ENCODE peak calls at places on chromosomes 16 and 17, in four cellular contexts. B is GM12878, W is HepG2, U is H1. A is an unnamed sample.

GRCh38 chr16:22291860-22292692 is 5.1 kb upstream of the POLR3E start:
- DNase-seq in B (no peak), W (no peak), U (no peak), A (no peak)

GRCh38 chr17:8611135-8611534 is 19.4 kb downstream of the MYH10 start:
- DNase-seq in B (no peak), W (no peak), U (no peak), A (no peak)

GRCh38 chr17:45950888-45951287 is 48.2 kb upstream of the STH start:
- DNase-seq in B (no peak), W (no peak), U (no peak), A (no peak)

GRCh38 chr17:14919580-14920160 is 345.5 kb downstream of the PMP22 start:
- DNase-seq in B (no peak), W (no peak), U (no peak), A (no peak)

GRCh38 chr16:89574681-89575246 is 794 bp upstream of the CPNE7 start:
- DNase-seq in B (no peak), W (no peak), U (no peak), A (peak)

GRCh38 chr17:70767102-70767701 is 597.9 kb downstream of the KCNJ2 start:
- DNase-seq in B (no peak), W (peak), U (no peak), A (no peak)

GRCh38 chr17:65707780-65708179 is 146.3 kb upstream of the AXIN2 start:
- DNase-seq in B (no peak), W (no peak), U (no peak), A (no peak)

GRCh38 chr17:41836550-41837196 is 641 bp upstream of the NT5C3B start:
- DNase-seq in B (no peak), W (no peak), U (no peak), A (no peak)

GRCh38 chr17:49249292-49249794 is 18.8 kb upstream of the PHOSPHO1 start:
- DNase-seq in B (no peak), W (no peak), U (no peak), A (no peak)

GRCh38 chr16:48246066-48246465 is 1.3 kb downstream of the ABCC11 start:
- DNase-seq in B (no peak), W (no peak), U (no peak), A (no peak)

GRCh38 chr17:64243340-64243739 is 19.7 kb downstream of the TEX2 start:
- DNase-seq in B (no peak), W (no peak), U (no peak), A (no peak)

GRCh38 chr16:4461250-4462085 is 13.0 kb downstream of the NMRAL1 start:
- DNase-seq in B (no peak), W (peak), U (no peak), A (no peak)
- TF ChIP-seq SUZ12 in B (no peak), W (no peak), U (no peak), A (no peak)

DNA sequence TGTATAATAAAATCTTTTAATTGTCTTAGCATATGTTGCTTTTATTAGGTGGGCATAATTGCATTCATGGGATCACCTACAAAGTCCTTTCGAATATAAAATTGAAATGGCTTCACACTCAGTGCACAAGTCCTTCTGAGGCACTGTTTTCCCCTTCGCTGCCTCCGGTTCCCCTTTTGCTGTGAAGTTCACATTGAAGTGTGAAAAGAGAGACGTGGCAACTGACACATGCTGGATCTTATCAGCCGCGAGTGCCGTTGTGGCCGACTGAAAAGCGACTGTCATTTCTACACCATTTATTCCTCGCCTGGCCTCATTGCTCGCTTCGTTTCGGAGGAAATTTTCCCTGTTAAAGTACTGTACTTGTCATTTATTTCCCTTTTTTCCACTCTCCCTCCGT is 423.6 kb downstream of the MAF start:
- DNase-seq in B (no peak), W (no peak), U (no peak), A (no peak)
- TF ChIP-seq YY1 in B (no peak), W (no peak), U (no peak), A (no peak)

DNA sequence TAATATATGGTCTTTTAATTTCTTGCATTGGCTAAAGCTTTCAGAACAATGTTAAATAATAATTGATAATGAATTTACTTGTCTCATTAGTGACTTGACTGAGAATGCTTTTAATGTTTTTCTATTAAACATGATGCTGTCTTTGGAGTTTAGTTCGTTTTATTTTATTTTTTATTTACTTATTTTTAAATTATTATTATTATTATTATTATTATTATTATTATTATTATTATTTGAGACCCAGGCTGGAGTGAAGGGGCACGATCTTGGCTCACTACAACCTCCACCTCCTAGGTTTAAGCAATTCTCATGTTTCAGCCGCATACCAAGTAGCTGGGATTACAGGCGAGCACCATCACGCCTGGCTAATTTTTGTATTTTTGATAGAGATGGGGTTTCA is 4.4 kb downstream of the OR3A3 start:
- DNase-seq in B (no peak), W (no peak), U (no peak), A (no peak)
- H3K4me3 ChIP-seq in B (no peak), W (no peak), U (no peak), A (no peak)

DNA sequence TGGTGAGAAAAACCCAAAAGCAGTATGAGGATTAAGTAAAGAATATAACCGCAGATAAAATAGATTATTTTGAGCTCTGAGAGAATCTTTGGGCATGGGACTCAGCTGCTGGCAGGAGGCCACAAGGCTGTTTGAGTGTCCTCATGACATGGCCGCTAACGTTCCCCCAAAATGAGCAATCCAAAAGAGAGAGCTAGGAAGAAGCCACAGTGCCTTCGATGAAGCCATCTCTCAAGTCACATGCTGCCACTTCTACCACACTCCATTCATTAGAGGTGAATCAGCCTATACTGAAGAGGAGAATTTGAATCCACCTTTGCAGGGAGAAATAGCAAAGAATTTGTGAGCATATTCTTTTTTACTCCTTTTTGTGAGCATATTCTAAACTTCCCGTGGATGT is 34.2 kb downstream of the ANKFY1 start:
- DNase-seq in B (no peak), W (no peak), U (no peak), A (no peak)
- TF ChIP-seq SUZ12 in B (no peak), W (no peak), U (no peak), A (no peak)

GRCh38 chr17:83181991-83182619 is 102.7 kb downstream of the METRNL start:
- DNase-seq in B (no peak), W (no peak), U (no peak), A (no peak)
- TF ChIP-seq YY1 in B (no peak), W (no peak), U (no peak), A (no peak)